ENCODE peak calls at places on chromosomes 2 and 18, in nine cellular contexts. One of them, this sample, is unnamed.

GRCh38 chr2:200744252-200744651 is 67.5 kb upstream of the BZW1 start:
- DNase-seq in HFFc6: no peak
- DNase-seq in activated T-cell treated with anti-CD3 and anti-CD28 coated beads for 1 hour: no peak
- DNase-seq in HFF-Myc: no peak
- DNase-seq in lower lobe of right lung: no peak
- DNase-seq in AG08396: no peak
- DNase-seq in ovary: no peak
- DNase-seq in activated CD8-positive, alpha-beta memory T cell treated with anti-CD3 and anti-CD28 coated beads for 48 hours: no peak
- DNase-seq in Peyer's patch: no peak
- DNase-seq in this sample: no peak

GRCh38 chr2:172516299-172516698 is 39.6 kb upstream of the PDK1 start:
- DNase-seq in AG08396: peak
- DNase-seq in Peyer's patch: no peak
- DNase-seq in HFFc6: peak
- DNase-seq in activated CD8-positive, alpha-beta memory T cell treated with anti-CD3 and anti-CD28 coated beads for 48 hours: no peak
- DNase-seq in activated T-cell treated with anti-CD3 and anti-CD28 coated beads for 1 hour: no peak
- DNase-seq in HFF-Myc: peak
- DNase-seq in ovary: no peak
- DNase-seq in lower lobe of right lung: no peak
- DNase-seq in this sample: no peak

GRCh38 chr2:174717273-174717672 is 47.0 kb downstream of the CHRNA1 start:
- DNase-seq in AG08396: peak
- DNase-seq in HFFc6: peak
- DNase-seq in activated CD8-positive, alpha-beta memory T cell treated with anti-CD3 and anti-CD28 coated beads for 48 hours: no peak
- DNase-seq in ovary: no peak
- DNase-seq in activated T-cell treated with anti-CD3 and anti-CD28 coated beads for 1 hour: no peak
- DNase-seq in HFF-Myc: no peak
- DNase-seq in lower lobe of right lung: no peak
- DNase-seq in Peyer's patch: no peak
- DNase-seq in this sample: no peak

GRCh38 chr18:33513027-33513426 is 65.0 kb upstream of the ASXL3 start:
- DNase-seq in Peyer's patch: no peak
- DNase-seq in HFFc6: no peak
- DNase-seq in activated T-cell treated with anti-CD3 and anti-CD28 coated beads for 1 hour: no peak
- DNase-seq in lower lobe of right lung: no peak
- DNase-seq in HFF-Myc: no peak
- DNase-seq in activated CD8-positive, alpha-beta memory T cell treated with anti-CD3 and anti-CD28 coated beads for 48 hours: no peak
- DNase-seq in AG08396: no peak
- DNase-seq in ovary: no peak
- DNase-seq in this sample: no peak

GRCh38 chr18:48934400-48934707 is 16.4 kb downstream of the SMAD7 start:
- DNase-seq in activated CD8-positive, alpha-beta memory T cell treated with anti-CD3 and anti-CD28 coated beads for 48 hours: no peak
- DNase-seq in HFFc6: no peak
- DNase-seq in Peyer's patch: no peak
- DNase-seq in AG08396: no peak
- DNase-seq in lower lobe of right lung: no peak
- DNase-seq in ovary: peak
- DNase-seq in activated T-cell treated with anti-CD3 and anti-CD28 coated beads for 1 hour: no peak
- DNase-seq in HFF-Myc: no peak
- DNase-seq in this sample: no peak

GRCh38 chr2:70181363-70181956 is 9.4 kb downstream of the C2orf42 start:
- DNase-seq in Peyer's patch: peak
- DNase-seq in lower lobe of right lung: no peak
- DNase-seq in activated T-cell treated with anti-CD3 and anti-CD28 coated beads for 1 hour: no peak
- DNase-seq in HFF-Myc: no peak
- DNase-seq in AG08396: no peak
- DNase-seq in ovary: no peak
- DNase-seq in activated CD8-positive, alpha-beta memory T cell treated with anti-CD3 and anti-CD28 coated beads for 48 hours: no peak
- DNase-seq in HFFc6: no peak
- DNase-seq in this sample: peak

GRCh38 chr2:113812204-113812603 is 55.8 kb upstream of the SLC35F5 start:
- DNase-seq in activated T-cell treated with anti-CD3 and anti-CD28 coated beads for 1 hour: no peak
- DNase-seq in Peyer's patch: no peak
- DNase-seq in HFFc6: no peak
- DNase-seq in activated CD8-positive, alpha-beta memory T cell treated with anti-CD3 and anti-CD28 coated beads for 48 hours: no peak
- DNase-seq in lower lobe of right lung: no peak
- DNase-seq in AG08396: no peak
- DNase-seq in HFF-Myc: no peak
- DNase-seq in ovary: no peak
- DNase-seq in this sample: no peak

GRCh38 chr2:24920813-24921441 is 890 bp upstream of the ADCY3 start:
- DNase-seq in HFFc6: no peak
- DNase-seq in HFF-Myc: no peak
- DNase-seq in lower lobe of right lung: no peak
- DNase-seq in ovary: no peak
- DNase-seq in activated CD8-positive, alpha-beta memory T cell treated with anti-CD3 and anti-CD28 coated beads for 48 hours: no peak
- DNase-seq in activated T-cell treated with anti-CD3 and anti-CD28 coated beads for 1 hour: no peak
- DNase-seq in AG08396: no peak
- DNase-seq in Peyer's patch: no peak
- DNase-seq in this sample: peak

GRCh38 chr2:231007159-231008045 is 11.5 kb downstream of the SPATA3 start:
- DNase-seq in AG08396: no peak
- DNase-seq in Peyer's patch: no peak
- DNase-seq in HFFc6: no peak
- DNase-seq in lower lobe of right lung: no peak
- DNase-seq in HFF-Myc: no peak
- DNase-seq in activated CD8-positive, alpha-beta memory T cell treated with anti-CD3 and anti-CD28 coated beads for 48 hours: no peak
- DNase-seq in ovary: no peak
- DNase-seq in activated T-cell treated with anti-CD3 and anti-CD28 coated beads for 1 hour: no peak
- DNase-seq in this sample: no peak

GRCh38 chr2:206784559-206785353 is 19.4 kb downstream of the FASTKD2 start:
- DNase-seq in Peyer's patch: no peak
- DNase-seq in HFFc6: no peak
- DNase-seq in AG08396: no peak
- DNase-seq in activated T-cell treated with anti-CD3 and anti-CD28 coated beads for 1 hour: no peak
- DNase-seq in HFF-Myc: no peak
- DNase-seq in ovary: no peak
- DNase-seq in activated CD8-positive, alpha-beta memory T cell treated with anti-CD3 and anti-CD28 coated beads for 48 hours: no peak
- DNase-seq in lower lobe of right lung: no peak
- DNase-seq in this sample: no peak

GRCh38 chr2:221596192-221596591 is 24.1 kb upstream of the EPHA4 start:
- DNase-seq in activated CD8-positive, alpha-beta memory T cell treated with anti-CD3 and anti-CD28 coated beads for 48 hours: no peak
- DNase-seq in lower lobe of right lung: no peak
- DNase-seq in HFF-Myc: peak
- DNase-seq in Peyer's patch: no peak
- DNase-seq in AG08396: peak
- DNase-seq in activated T-cell treated with anti-CD3 and anti-CD28 coated beads for 1 hour: no peak
- DNase-seq in ovary: no peak
- DNase-seq in HFFc6: peak
- DNase-seq in this sample: peak

GRCh38 chr2:19043893-19044292 is 314.5 kb downstream of the OSR1 start:
- DNase-seq in HFF-Myc: no peak
- DNase-seq in AG08396: no peak
- DNase-seq in ovary: no peak
- DNase-seq in lower lobe of right lung: no peak
- DNase-seq in activated T-cell treated with anti-CD3 and anti-CD28 coated beads for 1 hour: no peak
- DNase-seq in Peyer's patch: no peak
- DNase-seq in HFFc6: no peak
- DNase-seq in activated CD8-positive, alpha-beta memory T cell treated with anti-CD3 and anti-CD28 coated beads for 48 hours: no peak
- DNase-seq in this sample: no peak

GRCh38 chr2:3461781-3462492 is 57.4 kb downstream of the ADI1 start:
- DNase-seq in AG08396: peak
- DNase-seq in HFFc6: peak
- DNase-seq in Peyer's patch: peak
- DNase-seq in activated CD8-positive, alpha-beta memory T cell treated with anti-CD3 and anti-CD28 coated beads for 48 hours: no peak
- DNase-seq in HFF-Myc: no peak
- DNase-seq in ovary: no peak
- DNase-seq in activated T-cell treated with anti-CD3 and anti-CD28 coated beads for 1 hour: no peak
- DNase-seq in lower lobe of right lung: peak
- DNase-seq in this sample: no peak

GRCh38 chr2:136242687-136243277 is 124.8 kb upstream of the CXCR4 start:
- DNase-seq in activated CD8-positive, alpha-beta memory T cell treated with anti-CD3 and anti-CD28 coated beads for 48 hours: peak
- DNase-seq in activated T-cell treated with anti-CD3 and anti-CD28 coated beads for 1 hour: no peak
- DNase-seq in AG08396: no peak
- DNase-seq in ovary: no peak
- DNase-seq in lower lobe of right lung: no peak
- DNase-seq in HFF-Myc: no peak
- DNase-seq in Peyer's patch: peak
- DNase-seq in HFFc6: no peak
- DNase-seq in this sample: no peak

GRCh38 chr2:95314964-95315611 is 17.9 kb downstream of the KCNIP3 start:
- DNase-seq in activated T-cell treated with anti-CD3 and anti-CD28 coated beads for 1 hour: no peak
- DNase-seq in Peyer's patch: no peak
- DNase-seq in HFF-Myc: no peak
- DNase-seq in activated CD8-positive, alpha-beta memory T cell treated with anti-CD3 and anti-CD28 coated beads for 48 hours: no peak
- DNase-seq in HFFc6: peak
- DNase-seq in lower lobe of right lung: no peak
- DNase-seq in AG08396: peak
- DNase-seq in ovary: no peak
- DNase-seq in this sample: peak

GRCh38 chr2:134405641-134406081 is 151.8 kb downstream of the MGAT5 start:
- DNase-seq in lower lobe of right lung: no peak
- DNase-seq in activated T-cell treated with anti-CD3 and anti-CD28 coated beads for 1 hour: no peak
- DNase-seq in activated CD8-positive, alpha-beta memory T cell treated with anti-CD3 and anti-CD28 coated beads for 48 hours: no peak
- DNase-seq in AG08396: no peak
- DNase-seq in HFFc6: peak
- DNase-seq in Peyer's patch: no peak
- DNase-seq in HFF-Myc: no peak
- DNase-seq in ovary: no peak
- DNase-seq in this sample: no peak

GRCh38 chr2:148656516-148656915 is 12.0 kb downstream of the EPC2 start:
- DNase-seq in activated CD8-positive, alpha-beta memory T cell treated with anti-CD3 and anti-CD28 coated beads for 48 hours: no peak
- DNase-seq in HFFc6: no peak
- DNase-seq in activated T-cell treated with anti-CD3 and anti-CD28 coated beads for 1 hour: no peak
- DNase-seq in AG08396: no peak
- DNase-seq in lower lobe of right lung: no peak
- DNase-seq in ovary: no peak
- DNase-seq in Peyer's patch: no peak
- DNase-seq in HFF-Myc: no peak
- DNase-seq in this sample: no peak

GRCh38 chr18:76977681-76978234 is 154.8 kb downstream of the MBP start:
- DNase-seq in activated T-cell treated with anti-CD3 and anti-CD28 coated beads for 1 hour: no peak
- DNase-seq in activated CD8-positive, alpha-beta memory T cell treated with anti-CD3 and anti-CD28 coated beads for 48 hours: no peak
- DNase-seq in HFFc6: no peak
- DNase-seq in AG08396: no peak
- DNase-seq in Peyer's patch: peak
- DNase-seq in lower lobe of right lung: no peak
- DNase-seq in HFF-Myc: no peak
- DNase-seq in ovary: no peak
- DNase-seq in this sample: no peak

GRCh38 chr2:108583903-108584520 is 49.7 kb downstream of the LIMS1 start:
- DNase-seq in activated CD8-positive, alpha-beta memory T cell treated with anti-CD3 and anti-CD28 coated beads for 48 hours: peak
- DNase-seq in ovary: peak
- DNase-seq in AG08396: peak
- DNase-seq in activated T-cell treated with anti-CD3 and anti-CD28 coated beads for 1 hour: peak
- DNase-seq in lower lobe of right lung: no peak
- DNase-seq in Peyer's patch: peak
- DNase-seq in HFF-Myc: peak
- DNase-seq in HFFc6: peak
- DNase-seq in this sample: peak

GRCh38 chr2:54814367-54815155 is 91.1 kb downstream of the EML6 start:
- DNase-seq in HFFc6: no peak
- DNase-seq in lower lobe of right lung: no peak
- DNase-seq in ovary: no peak
- DNase-seq in HFF-Myc: no peak
- DNase-seq in activated CD8-positive, alpha-beta memory T cell treated with anti-CD3 and anti-CD28 coated beads for 48 hours: no peak
- DNase-seq in Peyer's patch: no peak
- DNase-seq in AG08396: no peak
- DNase-seq in activated T-cell treated with anti-CD3 and anti-CD28 coated beads for 1 hour: no peak
- DNase-seq in this sample: no peak

GRCh38 chr2:86035883-86036789 is 69.5 kb downstream of the POLR1A start:
- DNase-seq in AG08396: peak
- DNase-seq in activated CD8-positive, alpha-beta memory T cell treated with anti-CD3 and anti-CD28 coated beads for 48 hours: no peak
- DNase-seq in ovary: peak
- DNase-seq in Peyer's patch: peak
- DNase-seq in HFF-Myc: peak
- DNase-seq in lower lobe of right lung: peak
- DNase-seq in HFFc6: peak
- DNase-seq in activated T-cell treated with anti-CD3 and anti-CD28 coated beads for 1 hour: no peak
- DNase-seq in this sample: peak

GRCh38 chr2:134479696-134480330 is 225.9 kb downstream of the MGAT5 start:
- DNase-seq in activated T-cell treated with anti-CD3 and anti-CD28 coated beads for 1 hour: no peak
- DNase-seq in AG08396: no peak
- DNase-seq in ovary: no peak
- DNase-seq in activated CD8-positive, alpha-beta memory T cell treated with anti-CD3 and anti-CD28 coated beads for 48 hours: no peak
- DNase-seq in HFF-Myc: no peak
- DNase-seq in Peyer's patch: no peak
- DNase-seq in lower lobe of right lung: no peak
- DNase-seq in HFFc6: no peak
- DNase-seq in this sample: no peak

GRCh38 chr18:23982154-23983071 is 32.1 kb upstream of the TTC39C start:
- DNase-seq in activated T-cell treated with anti-CD3 and anti-CD28 coated beads for 1 hour: no peak
- DNase-seq in Peyer's patch: no peak
- DNase-seq in ovary: peak
- DNase-seq in lower lobe of right lung: no peak
- DNase-seq in activated CD8-positive, alpha-beta memory T cell treated with anti-CD3 and anti-CD28 coated beads for 48 hours: no peak
- DNase-seq in AG08396: peak
- DNase-seq in HFFc6: peak
- DNase-seq in HFF-Myc: no peak
- DNase-seq in this sample: peak

GRCh38 chr18:76371301-76371700 is 123.7 kb downstream of the ZNF516 start:
- DNase-seq in HFF-Myc: no peak
- DNase-seq in activated CD8-positive, alpha-beta memory T cell treated with anti-CD3 and anti-CD28 coated beads for 48 hours: no peak
- DNase-seq in ovary: no peak
- DNase-seq in HFFc6: no peak
- DNase-seq in lower lobe of right lung: no peak
- DNase-seq in Peyer's patch: no peak
- DNase-seq in AG08396: no peak
- DNase-seq in activated T-cell treated with anti-CD3 and anti-CD28 coated beads for 1 hour: no peak
- DNase-seq in this sample: no peak

GRCh38 chr18:68839701-68840100 is 41.8 kb downstream of the CCDC102B start:
- DNase-seq in lower lobe of right lung: no peak
- DNase-seq in activated T-cell treated with anti-CD3 and anti-CD28 coated beads for 1 hour: no peak
- DNase-seq in HFF-Myc: no peak
- DNase-seq in activated CD8-positive, alpha-beta memory T cell treated with anti-CD3 and anti-CD28 coated beads for 48 hours: no peak
- DNase-seq in AG08396: no peak
- DNase-seq in HFFc6: peak
- DNase-seq in ovary: no peak
- DNase-seq in Peyer's patch: no peak
- DNase-seq in this sample: no peak

GRCh38 chr2:27494944-27495554 is at the start of gene FNDC4:
- DNase-seq in ovary: peak
- DNase-seq in HFF-Myc: no peak
- DNase-seq in lower lobe of right lung: peak
- DNase-seq in AG08396: peak
- DNase-seq in HFFc6: no peak
- DNase-seq in Peyer's patch: no peak
- DNase-seq in activated CD8-positive, alpha-beta memory T cell treated with anti-CD3 and anti-CD28 coated beads for 48 hours: no peak
- DNase-seq in activated T-cell treated with anti-CD3 and anti-CD28 coated beads for 1 hour: no peak
- DNase-seq in this sample: no peak

GRCh38 chr2:181399046-181399445 is 58.1 kb upstream of the ITGA4 start:
- DNase-seq in AG08396: no peak
- DNase-seq in ovary: no peak
- DNase-seq in HFF-Myc: no peak
- DNase-seq in activated CD8-positive, alpha-beta memory T cell treated with anti-CD3 and anti-CD28 coated beads for 48 hours: no peak
- DNase-seq in lower lobe of right lung: no peak
- DNase-seq in Peyer's patch: no peak
- DNase-seq in HFFc6: no peak
- DNase-seq in activated T-cell treated with anti-CD3 and anti-CD28 coated beads for 1 hour: no peak
- DNase-seq in this sample: no peak

GRCh38 chr2:97645112-97645699 is 656 bp upstream of the COX5B start:
- DNase-seq in activated T-cell treated with anti-CD3 and anti-CD28 coated beads for 1 hour: no peak
- DNase-seq in HFF-Myc: no peak
- DNase-seq in activated CD8-positive, alpha-beta memory T cell treated with anti-CD3 and anti-CD28 coated beads for 48 hours: no peak
- DNase-seq in lower lobe of right lung: peak
- DNase-seq in HFFc6: no peak
- DNase-seq in ovary: no peak
- DNase-seq in AG08396: no peak
- DNase-seq in Peyer's patch: peak
- DNase-seq in this sample: no peak

GRCh38 chr2:9594361-9595063 is 36.3 kb downstream of the YWHAQ start:
- DNase-seq in Peyer's patch: no peak
- DNase-seq in lower lobe of right lung: no peak
- DNase-seq in HFFc6: peak
- DNase-seq in activated CD8-positive, alpha-beta memory T cell treated with anti-CD3 and anti-CD28 coated beads for 48 hours: no peak
- DNase-seq in HFF-Myc: no peak
- DNase-seq in activated T-cell treated with anti-CD3 and anti-CD28 coated beads for 1 hour: no peak
- DNase-seq in ovary: peak
- DNase-seq in AG08396: peak
- DNase-seq in this sample: peak

GRCh38 chr2:241802806-241803318 is 6.1 kb upstream of the NEU4 start:
- DNase-seq in activated T-cell treated with anti-CD3 and anti-CD28 coated beads for 1 hour: no peak
- DNase-seq in HFFc6: no peak
- DNase-seq in activated CD8-positive, alpha-beta memory T cell treated with anti-CD3 and anti-CD28 coated beads for 48 hours: no peak
- DNase-seq in HFF-Myc: no peak
- DNase-seq in AG08396: no peak
- DNase-seq in lower lobe of right lung: peak
- DNase-seq in ovary: no peak
- DNase-seq in Peyer's patch: no peak
- DNase-seq in this sample: no peak

GRCh38 chr2:30113617-30114293 is 33.1 kb upstream of the YPEL5 start:
- DNase-seq in lower lobe of right lung: no peak
- DNase-seq in ovary: no peak
- DNase-seq in HFF-Myc: peak
- DNase-seq in HFFc6: peak
- DNase-seq in AG08396: peak
- DNase-seq in activated CD8-positive, alpha-beta memory T cell treated with anti-CD3 and anti-CD28 coated beads for 48 hours: no peak
- DNase-seq in activated T-cell treated with anti-CD3 and anti-CD28 coated beads for 1 hour: no peak
- DNase-seq in Peyer's patch: no peak
- DNase-seq in this sample: peak